ENCODE peak calls at places on chromosomes 16 and 17, in nine cellular contexts. One of them, this sample, is unnamed.

GRCh38 chr17:29384901-29385300 is 5.3 kb upstream of the TAOK1 start:
- DNase-seq in GM06990: no peak
- DNase-seq in HS-5: no peak
- DNase-seq in left lung: no peak
- DNase-seq in HCEC 1CT: no peak
- DNase-seq in nephron progenitor cell: no peak
- DNase-seq in stimulated activated CD8-positive, alpha-beta memory T cell treated with anti-CD3 and anti-CD28 coated beads, Interleukin-4, amount 100 ng/mL, for 48 hours: no peak
- DNase-seq in stimulated activated CD4-positive, alpha-beta T cell treated with anti-CD3 and anti-CD28 coated beads, Interleukin-1b, Interleukin-23, amount 100 ng/mL, for 24 hours: no peak
- DNase-seq in Kasumi-1: no peak
- DNase-seq in this sample: no peak

GRCh38 chr16:80142276-80142675 is 398.5 kb upstream of the DYNLRB2 start:
- DNase-seq in stimulated activated CD8-positive, alpha-beta memory T cell treated with anti-CD3 and anti-CD28 coated beads, Interleukin-4, amount 100 ng/mL, for 48 hours: no peak
- DNase-seq in stimulated activated CD4-positive, alpha-beta T cell treated with anti-CD3 and anti-CD28 coated beads, Interleukin-1b, Interleukin-23, amount 100 ng/mL, for 24 hours: no peak
- DNase-seq in left lung: no peak
- DNase-seq in Kasumi-1: no peak
- DNase-seq in GM06990: no peak
- DNase-seq in HCEC 1CT: no peak
- DNase-seq in nephron progenitor cell: no peak
- DNase-seq in HS-5: no peak
- DNase-seq in this sample: no peak

GRCh38 chr16:67128887-67129286 is 19.1 kb downstream of the PHAF1 start:
- DNase-seq in Kasumi-1: no peak
- DNase-seq in left lung: no peak
- DNase-seq in GM06990: no peak
- DNase-seq in stimulated activated CD8-positive, alpha-beta memory T cell treated with anti-CD3 and anti-CD28 coated beads, Interleukin-4, amount 100 ng/mL, for 48 hours: no peak
- DNase-seq in HS-5: no peak
- DNase-seq in stimulated activated CD4-positive, alpha-beta T cell treated with anti-CD3 and anti-CD28 coated beads, Interleukin-1b, Interleukin-23, amount 100 ng/mL, for 24 hours: no peak
- DNase-seq in HCEC 1CT: no peak
- DNase-seq in nephron progenitor cell: no peak
- DNase-seq in this sample: no peak

GRCh38 chr17:74116087-74116717 is 87.3 kb upstream of the RPL38 start:
- DNase-seq in HCEC 1CT: no peak
- DNase-seq in left lung: no peak
- DNase-seq in nephron progenitor cell: no peak
- DNase-seq in stimulated activated CD8-positive, alpha-beta memory T cell treated with anti-CD3 and anti-CD28 coated beads, Interleukin-4, amount 100 ng/mL, for 48 hours: no peak
- DNase-seq in Kasumi-1: no peak
- DNase-seq in stimulated activated CD4-positive, alpha-beta T cell treated with anti-CD3 and anti-CD28 coated beads, Interleukin-1b, Interleukin-23, amount 100 ng/mL, for 24 hours: no peak
- DNase-seq in HS-5: no peak
- DNase-seq in GM06990: no peak
- DNase-seq in this sample: no peak

GRCh38 chr16:89004209-89004831 is 27.3 kb upstream of the CBFA2T3 start:
- DNase-seq in left lung: no peak
- DNase-seq in HCEC 1CT: no peak
- DNase-seq in HS-5: no peak
- DNase-seq in GM06990: peak; percentile 46
- DNase-seq in nephron progenitor cell: no peak
- DNase-seq in stimulated activated CD4-positive, alpha-beta T cell treated with anti-CD3 and anti-CD28 coated beads, Interleukin-1b, Interleukin-23, amount 100 ng/mL, for 24 hours: no peak
- DNase-seq in Kasumi-1: peak; percentile 23
- DNase-seq in stimulated activated CD8-positive, alpha-beta memory T cell treated with anti-CD3 and anti-CD28 coated beads, Interleukin-4, amount 100 ng/mL, for 48 hours: no peak
- DNase-seq in this sample: no peak

GRCh38 chr17:31834448-31834847 is 24.6 kb downstream of the COPRS start:
- DNase-seq in stimulated activated CD8-positive, alpha-beta memory T cell treated with anti-CD3 and anti-CD28 coated beads, Interleukin-4, amount 100 ng/mL, for 48 hours: no peak
- DNase-seq in HS-5: no peak
- DNase-seq in left lung: no peak
- DNase-seq in HCEC 1CT: no peak
- DNase-seq in GM06990: peak; percentile 15
- DNase-seq in Kasumi-1: peak; percentile 82
- DNase-seq in nephron progenitor cell: no peak
- DNase-seq in stimulated activated CD4-positive, alpha-beta T cell treated with anti-CD3 and anti-CD28 coated beads, Interleukin-1b, Interleukin-23, amount 100 ng/mL, for 24 hours: no peak
- DNase-seq in this sample: no peak

GRCh38 chr16:49189286-49189685 is 92.4 kb downstream of the CBLN1 start:
- DNase-seq in left lung: no peak
- DNase-seq in stimulated activated CD8-positive, alpha-beta memory T cell treated with anti-CD3 and anti-CD28 coated beads, Interleukin-4, amount 100 ng/mL, for 48 hours: no peak
- DNase-seq in Kasumi-1: no peak
- DNase-seq in nephron progenitor cell: no peak
- DNase-seq in HCEC 1CT: no peak
- DNase-seq in HS-5: no peak
- DNase-seq in GM06990: no peak
- DNase-seq in stimulated activated CD4-positive, alpha-beta T cell treated with anti-CD3 and anti-CD28 coated beads, Interleukin-1b, Interleukin-23, amount 100 ng/mL, for 24 hours: no peak
- DNase-seq in this sample: no peak

GRCh38 chr16:57801856-57802634 is at the start of gene KIFC3:
- DNase-seq in HS-5: no peak
- DNase-seq in nephron progenitor cell: peak; percentile 90
- DNase-seq in Kasumi-1: peak; percentile 12
- DNase-seq in GM06990: no peak
- DNase-seq in stimulated activated CD8-positive, alpha-beta memory T cell treated with anti-CD3 and anti-CD28 coated beads, Interleukin-4, amount 100 ng/mL, for 48 hours: peak; percentile 78
- DNase-seq in HCEC 1CT: peak; percentile 69
- DNase-seq in left lung: peak; percentile 87
- DNase-seq in stimulated activated CD4-positive, alpha-beta T cell treated with anti-CD3 and anti-CD28 coated beads, Interleukin-1b, Interleukin-23, amount 100 ng/mL, for 24 hours: peak; percentile 62
- DNase-seq in this sample: peak; percentile 81

GRCh38 chr17:43924558-43924957 is 17.2 kb upstream of the MPP2 start:
- DNase-seq in stimulated activated CD4-positive, alpha-beta T cell treated with anti-CD3 and anti-CD28 coated beads, Interleukin-1b, Interleukin-23, amount 100 ng/mL, for 24 hours: no peak
- DNase-seq in stimulated activated CD8-positive, alpha-beta memory T cell treated with anti-CD3 and anti-CD28 coated beads, Interleukin-4, amount 100 ng/mL, for 48 hours: no peak
- DNase-seq in HCEC 1CT: no peak
- DNase-seq in HS-5: no peak
- DNase-seq in nephron progenitor cell: no peak
- DNase-seq in left lung: no peak
- DNase-seq in GM06990: no peak
- DNase-seq in Kasumi-1: no peak
- DNase-seq in this sample: no peak

GRCh38 chr17:27376637-27377547 is 79.4 kb upstream of the KSR1 start:
- DNase-seq in HS-5: peak; percentile 39
- DNase-seq in left lung: no peak
- DNase-seq in GM06990: no peak
- DNase-seq in stimulated activated CD8-positive, alpha-beta memory T cell treated with anti-CD3 and anti-CD28 coated beads, Interleukin-4, amount 100 ng/mL, for 48 hours: no peak
- DNase-seq in HCEC 1CT: peak; percentile 43
- DNase-seq in nephron progenitor cell: no peak
- DNase-seq in Kasumi-1: no peak
- DNase-seq in stimulated activated CD4-positive, alpha-beta T cell treated with anti-CD3 and anti-CD28 coated beads, Interleukin-1b, Interleukin-23, amount 100 ng/mL, for 24 hours: no peak
- DNase-seq in this sample: no peak

GRCh38 chr16:68283840-68284595 is 19.7 kb downstream of the SLC7A6 start:
- DNase-seq in stimulated activated CD8-positive, alpha-beta memory T cell treated with anti-CD3 and anti-CD28 coated beads, Interleukin-4, amount 100 ng/mL, for 48 hours: no peak
- DNase-seq in nephron progenitor cell: no peak
- DNase-seq in left lung: no peak
- DNase-seq in HS-5: no peak
- DNase-seq in GM06990: peak; percentile 31
- DNase-seq in Kasumi-1: no peak
- DNase-seq in HCEC 1CT: no peak
- DNase-seq in stimulated activated CD4-positive, alpha-beta T cell treated with anti-CD3 and anti-CD28 coated beads, Interleukin-1b, Interleukin-23, amount 100 ng/mL, for 24 hours: no peak
- DNase-seq in this sample: no peak

GRCh38 chr17:80924807-80925610 is 66.6 kb upstream of the CHMP6 start:
- DNase-seq in stimulated activated CD8-positive, alpha-beta memory T cell treated with anti-CD3 and anti-CD28 coated beads, Interleukin-4, amount 100 ng/mL, for 48 hours: no peak
- DNase-seq in GM06990: no peak
- DNase-seq in HS-5: no peak
- DNase-seq in nephron progenitor cell: no peak
- DNase-seq in left lung: no peak
- DNase-seq in Kasumi-1: no peak
- DNase-seq in HCEC 1CT: no peak
- DNase-seq in stimulated activated CD4-positive, alpha-beta T cell treated with anti-CD3 and anti-CD28 coated beads, Interleukin-1b, Interleukin-23, amount 100 ng/mL, for 24 hours: no peak
- DNase-seq in this sample: no peak

GRCh38 chr17:68534714-68535113 is 22.5 kb downstream of the PRKAR1A start:
- DNase-seq in Kasumi-1: no peak
- DNase-seq in stimulated activated CD8-positive, alpha-beta memory T cell treated with anti-CD3 and anti-CD28 coated beads, Interleukin-4, amount 100 ng/mL, for 48 hours: no peak
- DNase-seq in GM06990: no peak
- DNase-seq in left lung: no peak
- DNase-seq in nephron progenitor cell: no peak
- DNase-seq in HCEC 1CT: no peak
- DNase-seq in HS-5: no peak
- DNase-seq in stimulated activated CD4-positive, alpha-beta T cell treated with anti-CD3 and anti-CD28 coated beads, Interleukin-1b, Interleukin-23, amount 100 ng/mL, for 24 hours: no peak
- DNase-seq in this sample: no peak

GRCh38 chr17:66533572-66533971 is 231.2 kb downstream of the PRKCA start:
- DNase-seq in Kasumi-1: no peak
- DNase-seq in stimulated activated CD4-positive, alpha-beta T cell treated with anti-CD3 and anti-CD28 coated beads, Interleukin-1b, Interleukin-23, amount 100 ng/mL, for 24 hours: no peak
- DNase-seq in GM06990: no peak
- DNase-seq in nephron progenitor cell: peak; percentile 42
- DNase-seq in stimulated activated CD8-positive, alpha-beta memory T cell treated with anti-CD3 and anti-CD28 coated beads, Interleukin-4, amount 100 ng/mL, for 48 hours: no peak
- DNase-seq in HCEC 1CT: no peak
- DNase-seq in HS-5: no peak
- DNase-seq in left lung: no peak
- DNase-seq in this sample: no peak

GRCh38 chr17:49121696-49122292 is 10.8 kb upstream of the B4GALNT2 start:
- DNase-seq in stimulated activated CD8-positive, alpha-beta memory T cell treated with anti-CD3 and anti-CD28 coated beads, Interleukin-4, amount 100 ng/mL, for 48 hours: no peak
- DNase-seq in GM06990: no peak
- DNase-seq in left lung: no peak
- DNase-seq in Kasumi-1: no peak
- DNase-seq in stimulated activated CD4-positive, alpha-beta T cell treated with anti-CD3 and anti-CD28 coated beads, Interleukin-1b, Interleukin-23, amount 100 ng/mL, for 24 hours: no peak
- DNase-seq in HCEC 1CT: no peak
- DNase-seq in nephron progenitor cell: no peak
- DNase-seq in HS-5: no peak
- DNase-seq in this sample: no peak

GRCh38 chr17:19247423-19247822 is 10.3 kb downstream of the EPN2 start:
- DNase-seq in left lung: peak; percentile 10
- DNase-seq in HS-5: no peak
- DNase-seq in stimulated activated CD8-positive, alpha-beta memory T cell treated with anti-CD3 and anti-CD28 coated beads, Interleukin-4, amount 100 ng/mL, for 48 hours: no peak
- DNase-seq in nephron progenitor cell: no peak
- DNase-seq in HCEC 1CT: no peak
- DNase-seq in stimulated activated CD4-positive, alpha-beta T cell treated with anti-CD3 and anti-CD28 coated beads, Interleukin-1b, Interleukin-23, amount 100 ng/mL, for 24 hours: no peak
- DNase-seq in GM06990: no peak
- DNase-seq in Kasumi-1: no peak
- DNase-seq in this sample: no peak

GRCh38 chr16:48300391-48300856 is 53.1 kb upstream of the ABCC11 start:
- DNase-seq in left lung: no peak
- DNase-seq in GM06990: no peak
- DNase-seq in nephron progenitor cell: no peak
- DNase-seq in HS-5: no peak
- DNase-seq in Kasumi-1: no peak
- DNase-seq in stimulated activated CD4-positive, alpha-beta T cell treated with anti-CD3 and anti-CD28 coated beads, Interleukin-1b, Interleukin-23, amount 100 ng/mL, for 24 hours: no peak
- DNase-seq in HCEC 1CT: no peak
- DNase-seq in stimulated activated CD8-positive, alpha-beta memory T cell treated with anti-CD3 and anti-CD28 coated beads, Interleukin-4, amount 100 ng/mL, for 48 hours: no peak
- DNase-seq in this sample: no peak

GRCh38 chr17:14245002-14245401 is 8.3 kb upstream of the CDRT15 start:
- DNase-seq in HCEC 1CT: no peak
- DNase-seq in left lung: no peak
- DNase-seq in stimulated activated CD8-positive, alpha-beta memory T cell treated with anti-CD3 and anti-CD28 coated beads, Interleukin-4, amount 100 ng/mL, for 48 hours: no peak
- DNase-seq in HS-5: no peak
- DNase-seq in nephron progenitor cell: no peak
- DNase-seq in Kasumi-1: no peak
- DNase-seq in stimulated activated CD4-positive, alpha-beta T cell treated with anti-CD3 and anti-CD28 coated beads, Interleukin-1b, Interleukin-23, amount 100 ng/mL, for 24 hours: no peak
- DNase-seq in GM06990: no peak
- DNase-seq in this sample: no peak

GRCh38 chr17:48270896-48271295 is 159.1 kb downstream of the SKAP1 start:
- DNase-seq in nephron progenitor cell: no peak
- DNase-seq in GM06990: no peak
- DNase-seq in HCEC 1CT: no peak
- DNase-seq in stimulated activated CD8-positive, alpha-beta memory T cell treated with anti-CD3 and anti-CD28 coated beads, Interleukin-4, amount 100 ng/mL, for 48 hours: no peak
- DNase-seq in left lung: no peak
- DNase-seq in stimulated activated CD4-positive, alpha-beta T cell treated with anti-CD3 and anti-CD28 coated beads, Interleukin-1b, Interleukin-23, amount 100 ng/mL, for 24 hours: no peak
- DNase-seq in Kasumi-1: no peak
- DNase-seq in HS-5: no peak
- DNase-seq in this sample: no peak

GRCh38 chr17:63984651-63985386 is 12.1 kb upstream of the SCN4A start:
- DNase-seq in nephron progenitor cell: no peak
- DNase-seq in HCEC 1CT: peak; percentile 84
- DNase-seq in left lung: peak; percentile 80
- DNase-seq in stimulated activated CD8-positive, alpha-beta memory T cell treated with anti-CD3 and anti-CD28 coated beads, Interleukin-4, amount 100 ng/mL, for 48 hours: peak; percentile 58
- DNase-seq in HS-5: peak; percentile 60
- DNase-seq in GM06990: no peak
- DNase-seq in Kasumi-1: peak; percentile 90
- DNase-seq in stimulated activated CD4-positive, alpha-beta T cell treated with anti-CD3 and anti-CD28 coated beads, Interleukin-1b, Interleukin-23, amount 100 ng/mL, for 24 hours: peak; percentile 46
- DNase-seq in this sample: no peak

GRCh38 chr16:57619606-57620315 is 8.7 kb upstream of the ADGRG1 start:
- DNase-seq in left lung: peak; percentile 72
- DNase-seq in nephron progenitor cell: no peak
- DNase-seq in HS-5: no peak
- DNase-seq in stimulated activated CD8-positive, alpha-beta memory T cell treated with anti-CD3 and anti-CD28 coated beads, Interleukin-4, amount 100 ng/mL, for 48 hours: no peak
- DNase-seq in stimulated activated CD4-positive, alpha-beta T cell treated with anti-CD3 and anti-CD28 coated beads, Interleukin-1b, Interleukin-23, amount 100 ng/mL, for 24 hours: no peak
- DNase-seq in HCEC 1CT: no peak
- DNase-seq in GM06990: no peak
- DNase-seq in Kasumi-1: no peak
- DNase-seq in this sample: peak; percentile 95

GRCh38 chr16:81937305-81938038 is 73.8 kb downstream of the SDR42E1 start:
- DNase-seq in HS-5: no peak
- DNase-seq in Kasumi-1: no peak
- DNase-seq in left lung: no peak
- DNase-seq in HCEC 1CT: no peak
- DNase-seq in GM06990: no peak
- DNase-seq in nephron progenitor cell: peak; percentile 21
- DNase-seq in stimulated activated CD8-positive, alpha-beta memory T cell treated with anti-CD3 and anti-CD28 coated beads, Interleukin-4, amount 100 ng/mL, for 48 hours: no peak
- DNase-seq in stimulated activated CD4-positive, alpha-beta T cell treated with anti-CD3 and anti-CD28 coated beads, Interleukin-1b, Interleukin-23, amount 100 ng/mL, for 24 hours: no peak
- DNase-seq in this sample: no peak

GRCh38 chr17:386145-386876 is 33.7 kb upstream of the RPH3AL start:
- DNase-seq in GM06990: peak; percentile 59
- DNase-seq in HS-5: no peak
- DNase-seq in stimulated activated CD4-positive, alpha-beta T cell treated with anti-CD3 and anti-CD28 coated beads, Interleukin-1b, Interleukin-23, amount 100 ng/mL, for 24 hours: peak; percentile 66
- DNase-seq in left lung: peak; percentile 80
- DNase-seq in stimulated activated CD8-positive, alpha-beta memory T cell treated with anti-CD3 and anti-CD28 coated beads, Interleukin-4, amount 100 ng/mL, for 48 hours: peak; percentile 87
- DNase-seq in Kasumi-1: no peak
- DNase-seq in nephron progenitor cell: peak; percentile 93
- DNase-seq in HCEC 1CT: peak; percentile 30
- DNase-seq in this sample: peak; percentile 89

GRCh38 chr16:71894229-71894920 is 956 bp upstream of the IST1 start:
- DNase-seq in stimulated activated CD4-positive, alpha-beta T cell treated with anti-CD3 and anti-CD28 coated beads, Interleukin-1b, Interleukin-23, amount 100 ng/mL, for 24 hours: no peak
- DNase-seq in HS-5: no peak
- DNase-seq in Kasumi-1: peak; percentile 76
- DNase-seq in stimulated activated CD8-positive, alpha-beta memory T cell treated with anti-CD3 and anti-CD28 coated beads, Interleukin-4, amount 100 ng/mL, for 48 hours: peak; percentile 53
- DNase-seq in left lung: peak; percentile 64
- DNase-seq in HCEC 1CT: peak; percentile 37
- DNase-seq in nephron progenitor cell: peak; percentile 50
- DNase-seq in GM06990: peak; percentile 50
- DNase-seq in this sample: peak; percentile 60

This sample was measured in pancreas.